ENCODE peak calls at places on chromosomes 3 and 15, in six cellular contexts. V is K562; Q is effector memory CD4-positive, alpha-beta T cell; T is AG04450; G is left ventricle myocardium inferior; P is mammary epithelial cell. U is an unnamed sample.

GRCh38 chr3:57164606-57165573 is at the start of gene IL17RD:
- DNase-seq in V (peak), Q (peak), T (peak), G (peak), P (peak), U (peak)

GRCh38 chr15:25989327-25989726 is 126.2 kb upstream of the ATP10A start:
- DNase-seq in V (peak), Q (no peak), T (no peak), G (no peak), P (no peak), U (no peak)

GRCh38 chr3:5498981-5499380 is 311.5 kb downstream of the EDEM1 start:
- DNase-seq in V (no peak), Q (no peak), T (no peak), G (no peak), P (no peak), U (no peak)

GRCh38 chr3:60363817-60364216 is 887.4 kb downstream of the FHIT start:
- DNase-seq in V (no peak), Q (no peak), T (peak), G (no peak), P (no peak), U (no peak)

GRCh38 chr3:184172681-184173373 is 1.8 kb upstream of the AP2M1 start:
- DNase-seq in V (no peak), Q (no peak), T (no peak), G (no peak), P (no peak), U (no peak)

GRCh38 chr15:98896802-98897732 is 110.5 kb downstream of the PGPEP1L start:
- DNase-seq in V (peak), Q (no peak), T (peak), G (no peak), P (peak), U (no peak)

GRCh38 chr15:60074181-60074885 is 70.2 kb downstream of the FOXB1 start:
- DNase-seq in V (no peak), Q (no peak), T (no peak), G (no peak), P (no peak), U (no peak)

GRCh38 chr15:101476756-101477155 is 12.8 kb downstream of the PCSK6 start:
- DNase-seq in V (no peak), Q (no peak), T (no peak), G (no peak), P (no peak), U (no peak)

GRCh38 chr3:98521897-98522537 is 685 bp downstream of the CLDND1 start:
- DNase-seq in V (peak), Q (peak), T (peak), G (no peak), P (peak), U (peak)

GRCh38 chr3:174308761-174309160 is 550.4 kb upstream of the NAALADL2 start:
- DNase-seq in V (no peak), Q (no peak), T (no peak), G (no peak), P (no peak), U (no peak)

GRCh38 chr3:43338295-43338694 is 52.0 kb downstream of the SNRK start:
- DNase-seq in V (peak), Q (no peak), T (no peak), G (no peak), P (peak), U (no peak)

GRCh38 chr15:36501063-36501678 is 78.3 kb upstream of the CDIN1 start:
- DNase-seq in V (peak), Q (no peak), T (peak), G (no peak), P (peak), U (no peak)

GRCh38 chr3:40616420-40616819 is 91.7 kb downstream of the ZNF621 start:
- DNase-seq in V (no peak), Q (no peak), T (no peak), G (no peak), P (no peak), U (no peak)

GRCh38 chr15:100986158-100986896 is 67.2 kb downstream of the LRRK1 start:
- DNase-seq in V (no peak), Q (no peak), T (no peak), G (no peak), P (no peak), U (no peak)

GRCh38 chr3:177679568-177680441 is 482.5 kb upstream of the TBL1XR1 start:
- DNase-seq in V (peak), Q (no peak), T (no peak), G (no peak), P (no peak), U (no peak)

GRCh38 chr3:56042326-56042951 is 425.8 kb downstream of the ERC2 start:
- DNase-seq in V (peak), Q (no peak), T (peak), G (no peak), P (peak), U (no peak)

GRCh38 chr3:123880998-123881561 is 3.1 kb downstream of the MYLK start:
- DNase-seq in V (no peak), Q (no peak), T (peak), G (no peak), P (peak), U (no peak)

DNA sequence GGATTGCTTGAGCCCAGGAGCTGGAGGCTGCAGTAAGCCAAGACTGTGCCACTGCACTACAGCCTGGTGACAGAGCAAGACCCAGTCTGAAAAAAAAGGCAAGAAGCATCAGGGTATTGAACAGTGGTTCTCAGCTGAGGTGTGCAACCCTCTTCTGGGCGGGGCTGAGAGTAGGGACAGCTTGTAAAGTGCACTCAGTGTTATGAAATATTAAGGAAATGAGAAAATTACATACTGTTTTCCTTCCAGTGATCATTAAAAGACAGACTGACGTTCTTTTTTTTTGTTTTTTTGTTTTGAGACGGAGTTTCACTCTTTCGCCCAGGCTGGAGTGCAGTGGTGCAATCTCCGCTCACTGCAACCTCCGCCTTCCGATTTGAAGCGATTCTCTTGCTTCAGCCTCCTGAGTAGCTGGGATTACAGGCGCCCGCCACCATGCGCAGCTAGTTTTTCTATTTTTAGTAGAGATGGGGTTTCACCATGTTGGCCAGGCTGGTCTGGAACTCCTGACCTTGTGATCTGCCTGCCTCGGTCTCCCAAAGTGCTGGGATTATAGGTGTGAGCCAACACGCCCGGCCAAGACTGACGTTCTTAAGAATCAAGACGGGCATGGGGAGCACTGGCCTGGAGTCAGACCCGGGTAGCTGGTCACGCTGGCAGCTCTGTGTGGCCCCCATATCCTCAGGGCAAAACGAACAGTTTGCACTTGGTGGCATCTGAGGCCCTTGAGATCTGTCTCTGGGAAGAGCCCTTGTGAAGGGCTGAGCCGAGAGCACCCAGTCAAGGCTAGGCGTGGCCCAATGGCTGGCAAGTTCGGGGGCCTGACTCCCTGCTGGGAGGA is 11.4 kb downstream of the MAN2A2 start:
- DNase-seq in V (no peak), Q (no peak), T (no peak), G (no peak), P (no peak), U (no peak)
- H3K27ac ChIP-seq in V (no peak), Q (no peak), T (no peak), G (peak), P (no peak), U (no peak)

DNA sequence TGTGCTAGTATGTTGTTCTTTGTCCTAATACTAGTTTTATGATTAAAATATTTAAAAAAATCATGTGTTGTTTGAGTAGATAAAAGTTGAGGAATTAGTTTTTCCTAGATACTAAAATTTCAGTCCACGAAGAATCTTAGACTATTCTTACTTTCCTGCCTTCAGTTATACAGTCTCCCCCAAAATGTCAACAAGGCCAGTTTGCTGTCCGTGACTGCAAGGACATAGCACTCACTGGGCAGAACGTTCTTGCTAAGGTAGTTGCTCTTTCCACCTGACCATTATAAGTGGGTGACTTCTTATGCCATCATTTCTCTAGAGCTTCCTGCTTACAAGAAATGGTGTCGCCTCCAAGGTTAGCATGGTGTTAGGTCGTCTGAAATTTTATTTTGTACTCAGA is 32.8 kb downstream of the KAT2B start:
- DNase-seq in V (no peak), Q (no peak), T (no peak), G (no peak), P (no peak), U (no peak)
- H3K27ac ChIP-seq in V (no peak), Q (no peak), T (no peak), G (peak), P (no peak), U (no peak)

DNA sequence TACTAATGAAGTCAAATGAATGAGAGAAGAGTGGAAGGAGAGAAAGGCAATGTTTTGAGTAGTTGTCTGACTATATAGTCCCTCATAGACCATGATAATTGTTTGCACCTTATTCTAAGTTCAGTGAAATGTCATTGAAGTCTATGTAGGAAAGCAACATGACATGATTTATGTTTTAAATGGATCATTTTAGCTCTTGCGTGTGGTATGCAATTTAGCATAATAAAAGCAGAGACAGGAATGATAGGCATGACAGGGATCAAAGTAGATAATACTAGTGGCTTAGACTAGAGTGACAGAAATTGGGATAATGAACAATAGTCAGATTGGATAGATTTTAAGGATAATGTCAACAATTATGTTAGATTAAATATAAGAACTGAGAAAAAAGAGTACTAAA is 132.5 kb downstream of the PYDC2 start:
- DNase-seq in V (no peak), Q (no peak), T (no peak), G (no peak), P (no peak), U (no peak)
- H3K27ac ChIP-seq in V (no peak), Q (no peak), T (no peak), G (no peak), P (no peak), U (no peak)

GRCh38 chr3:64023861-64024223 is 548 bp upstream of the PSMD6 start:
- DNase-seq in V (no peak), Q (no peak), T (no peak), G (no peak), P (no peak), U (no peak)
- H3K27ac ChIP-seq in V (peak), Q (peak), T (no peak), G (peak), P (no peak), U (peak)

GRCh38 chr3:88031543-88032148 is 27.2 kb downstream of the CGGBP1 start:
- DNase-seq in V (no peak), Q (peak), T (no peak), G (no peak), P (peak), U (no peak)
- H3K27ac ChIP-seq in V (peak), Q (peak), T (no peak), G (peak), P (peak), U (peak)

GRCh38 chr3:122313261-122313660 is 11.8 kb upstream of the CSTA start:
- DNase-seq in V (no peak), Q (no peak), T (no peak), G (no peak), P (peak), U (no peak)

GRCh38 chr3:122314467-122314866 is 10.6 kb upstream of the CSTA start:
- DNase-seq in V (no peak), Q (no peak), T (no peak), G (no peak), P (peak), U (no peak)

GRCh38 chr3:122310361-122310760 is 14.7 kb upstream of the CSTA start:
- DNase-seq in V (no peak), Q (no peak), T (no peak), G (no peak), P (peak), U (no peak)

GRCh38 chr3:122315619-122316018 is 9.4 kb upstream of the CSTA start:
- DNase-seq in V (no peak), Q (no peak), T (no peak), G (no peak), P (no peak), U (no peak)

GRCh38 chr3:122312826-122313225 is 12.2 kb upstream of the CSTA start:
- DNase-seq in V (no peak), Q (no peak), T (no peak), G (no peak), P (peak), U (no peak)
- H3K27ac ChIP-seq in V (no peak), Q (no peak), T (no peak), G (no peak), P (no peak), U (no peak)

GRCh38 chr3:171804618-171805389 is 5.5 kb downstream of the PLD1 start:
- DNase-seq in V (no peak), Q (no peak), T (no peak), G (no peak), P (no peak), U (no peak)

GRCh38 chr3:171803044-171803443 is 7.2 kb downstream of the PLD1 start:
- DNase-seq in V (no peak), Q (no peak), T (no peak), G (no peak), P (no peak), U (no peak)

GRCh38 chr3:171802601-171802956 is 7.7 kb downstream of the PLD1 start:
- DNase-seq in V (no peak), Q (no peak), T (no peak), G (no peak), P (no peak), U (no peak)

GRCh38 chr3:171799501-171799900 is 10.8 kb downstream of the PLD1 start:
- DNase-seq in V (no peak), Q (no peak), T (no peak), G (no peak), P (no peak), U (no peak)

GRCh38 chr3:171801738-171802600 is 8.3 kb downstream of the PLD1 start:
- DNase-seq in V (no peak), Q (no peak), T (peak), G (no peak), P (peak), U (no peak)
- H3K27ac ChIP-seq in V (no peak), Q (no peak), T (peak), G (peak), P (peak), U (peak)

GRCh38 chr3:188946351-188946750 is 225.4 kb upstream of the TPRG1 start:
- DNase-seq in V (no peak), Q (no peak), T (no peak), G (no peak), P (no peak), U (no peak)
- H3K27ac ChIP-seq in V (no peak), Q (no peak), T (no peak), G (peak), P (no peak), U (peak)

DNA sequence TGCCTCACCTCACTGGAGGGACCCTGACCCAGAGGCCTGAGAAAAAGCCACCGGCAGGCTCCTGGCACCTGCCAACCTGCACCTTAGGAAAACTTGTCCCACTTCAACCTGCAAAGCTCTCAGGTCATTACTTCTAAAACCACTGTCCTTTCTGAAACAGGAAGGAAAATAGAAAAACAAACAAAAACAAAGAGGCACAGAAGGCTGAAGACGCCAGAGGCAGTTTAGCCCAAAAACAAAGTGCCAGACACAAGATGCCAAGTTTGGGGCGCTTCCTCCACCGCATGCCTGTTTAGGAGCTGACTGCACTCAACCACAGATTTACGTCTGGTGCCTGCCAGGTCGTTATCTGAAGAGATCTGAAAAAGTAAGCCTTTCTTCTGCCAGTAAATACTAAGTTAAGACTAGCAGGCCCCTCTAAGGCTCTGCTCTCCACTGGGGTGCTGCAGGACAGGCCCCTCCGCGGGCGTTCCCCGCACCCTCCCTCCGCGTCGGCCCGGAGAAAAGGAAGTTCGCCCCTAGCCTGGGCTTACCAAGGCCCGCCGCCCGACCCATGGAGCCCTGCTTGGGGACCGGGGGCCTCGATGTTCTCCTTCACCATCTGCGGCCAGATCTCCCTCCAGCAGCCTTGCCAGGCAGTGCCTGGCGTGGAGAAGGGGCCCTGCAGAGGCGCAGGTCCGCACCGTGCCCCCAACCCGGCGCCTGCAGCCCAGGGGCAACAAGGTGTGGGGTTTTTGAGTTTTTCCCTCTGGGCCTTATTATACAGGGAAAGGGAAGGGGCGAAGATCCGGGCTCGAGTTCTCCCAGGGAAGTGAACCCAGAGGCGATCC is 1.3 kb downstream of the GOLGA8A start:
- DNase-seq in V (peak), Q (no peak), T (no peak), G (no peak), P (no peak), U (no peak)
- H3K27ac ChIP-seq in V (peak), Q (peak), T (no peak), G (peak), P (no peak), U (peak)

GRCh38 chr15:76930831-76931396 is 635 bp upstream of the RCN2 start:
- DNase-seq in V (no peak), Q (no peak), T (no peak), G (no peak), P (no peak), U (no peak)
- H3K27ac ChIP-seq in V (peak), Q (peak), T (no peak), G (peak), P (peak), U (peak)